ENCODE peak calls at places on chromosomes 4 and X, in nine cellular contexts. N, H, K, L, I, W, X, A and B are unnamed samples.

GRCh38 chr4:99404595-99405287 is 30.4 kb downstream of the ADH7 start:
- DNase-seq in N (no peak), H (peak; percentile 86), K (no peak), L (no peak), I (peak; percentile 70), W (peak; percentile 95), X (peak; percentile 92), A (no peak), B (no peak)

GRCh38 chrX:55709735-55710134 is 7.8 kb upstream of the RRAGB start:
- DNase-seq in N (no peak), H (peak; percentile 27), K (no peak), L (no peak), I (no peak), W (no peak), X (no peak), A (no peak), B (no peak)

GRCh38 chr4:108762559-108763225 is at the start of gene ETNPPL:
- DNase-seq in N (peak; percentile 67), H (peak; percentile 3), K (no peak), L (peak; percentile 30), I (no peak), W (no peak), X (no peak), A (no peak), B (no peak)

GRCh38 chrX:135973548-135974278 is at the start of gene MMGT1:
- DNase-seq in N (peak; percentile 91), H (peak; percentile 85), K (peak; percentile 59), L (peak; percentile 35), I (peak; percentile 68), W (peak; percentile 77), X (peak; percentile 81), A (peak; percentile 78), B (peak; percentile 87)

GRCh38 chrX:40151211-40152172 is 53.7 kb upstream of the BCOR start:
- DNase-seq in N (peak; percentile 77), H (peak; percentile 55), K (no peak), L (no peak), I (no peak), W (no peak), X (no peak), A (no peak), B (peak; percentile 25)

GRCh38 chr4:76210502-76210901 is 3.1 kb downstream of the SCARB2 start:
- DNase-seq in N (no peak), H (no peak), K (no peak), L (no peak), I (no peak), W (no peak), X (no peak), A (no peak), B (no peak)

GRCh38 chr4:95268819-95269565 is 279.8 kb downstream of the UNC5C start:
- DNase-seq in N (no peak), H (peak; percentile 77), K (no peak), L (no peak), I (no peak), W (peak; percentile 7), X (peak; percentile 40), A (peak; percentile 91), B (no peak)

GRCh38 chrX:29890646-29891200 is 324.6 kb upstream of the MAGEB2 start:
- DNase-seq in N (no peak), H (no peak), K (no peak), L (no peak), I (no peak), W (peak; percentile 16), X (no peak), A (no peak), B (no peak)

GRCh38 chr4:156779774-156780173 is 191.8 kb downstream of the PDGFC start:
- DNase-seq in N (no peak), H (peak; percentile 84), K (no peak), L (no peak), I (peak; percentile 49), W (peak; percentile 95), X (peak; percentile 77), A (no peak), B (no peak)

GRCh38 chr4:153034681-153035080 is 98.6 kb downstream of the FHDC1 start:
- DNase-seq in N (no peak), H (no peak), K (no peak), L (no peak), I (no peak), W (no peak), X (no peak), A (no peak), B (no peak)

GRCh38 chr4:110970642-110971041 is 347.8 kb upstream of the PITX2 start:
- DNase-seq in N (peak; percentile 41), H (peak; percentile 53), K (no peak), L (peak; percentile 48), I (peak; percentile 87), W (peak; percentile 45), X (peak; percentile 40), A (peak; percentile 35), B (peak; percentile 68)

GRCh38 chr4:89704651-89705395 is 132.1 kb downstream of the SNCA start:
- DNase-seq in N (no peak), H (no peak), K (no peak), L (no peak), I (no peak), W (no peak), X (no peak), A (no peak), B (no peak)

GRCh38 chr4:123102897-123103489 is 180.6 kb upstream of the NUDT6 start:
- DNase-seq in N (no peak), H (peak; percentile 54), K (no peak), L (peak; percentile 25), I (peak; percentile 37), W (peak; percentile 69), X (peak; percentile 18), A (peak; percentile 24), B (no peak)

GRCh38 chrX:149570668-149571067 is 16.6 kb downstream of the MAGEA9B start:
- DNase-seq in N (no peak), H (peak; percentile 50), K (no peak), L (no peak), I (peak; percentile 87), W (peak; percentile 86), X (peak; percentile 21), A (no peak), B (no peak)

GRCh38 chrX:132043977-132044376 is 20.9 kb downstream of the STK26 start:
- DNase-seq in N (no peak), H (no peak), K (no peak), L (no peak), I (no peak), W (no peak), X (no peak), A (no peak), B (no peak)

GRCh38 chr4:14441550-14441949 is 560.7 kb upstream of the CPEB2 start:
- DNase-seq in N (no peak), H (no peak), K (no peak), L (no peak), I (no peak), W (no peak), X (no peak), A (no peak), B (no peak)

GRCh38 chr4:2570551-2571222 is 34.2 kb downstream of the FAM193A start:
- DNase-seq in N (peak; percentile 63), H (no peak), K (no peak), L (no peak), I (no peak), W (no peak), X (no peak), A (no peak), B (no peak)

GRCh38 chrX:1592863-1593201 is 1.4 kb downstream of the AKAP17A start:
- DNase-seq in N (no peak), H (no peak), K (no peak), L (no peak), I (no peak), W (peak; percentile 21), X (no peak), A (no peak), B (peak; percentile 44)

GRCh38 chr4:87354168-87355102 is 31.8 kb upstream of the HSD17B13 start:
- DNase-seq in N (no peak), H (peak; percentile 5), K (no peak), L (no peak), I (peak; percentile 10), W (peak; percentile 42), X (peak; percentile 52), A (no peak), B (no peak)

GRCh38 chr4:113979157-113979972 is at the start of gene ARSJ:
- DNase-seq in N (peak; percentile 67), H (peak; percentile 64), K (no peak), L (no peak), I (peak; percentile 77), W (peak; percentile 88), X (peak; percentile 76), A (peak; percentile 23), B (peak; percentile 69)

GRCh38 chr4:7371122-7371941 is 63.4 kb downstream of the PSAPL1 start:
- DNase-seq in N (peak; percentile 39), H (no peak), K (no peak), L (no peak), I (no peak), W (peak; percentile 33), X (peak; percentile 62), A (no peak), B (no peak)

GRCh38 chrX:133745361-133745760 is 240.0 kb downstream of the GPC3 start:
- DNase-seq in N (no peak), H (no peak), K (no peak), L (no peak), I (no peak), W (no peak), X (no peak), A (no peak), B (no peak)

GRCh38 chr4:75344915-75345314 is 169.3 kb downstream of the RCHY1 start:
- DNase-seq in N (no peak), H (peak; percentile 59), K (no peak), L (no peak), I (peak; percentile 14), W (peak; percentile 92), X (peak; percentile 72), A (no peak), B (no peak)

GRCh38 chrX:49829016-49829415 is at the start of gene PAGE4:
- DNase-seq in N (no peak), H (peak; percentile 4), K (no peak), L (no peak), I (no peak), W (no peak), X (no peak), A (no peak), B (no peak)

GRCh38 chr4:16777726-16778125 is 120.7 kb downstream of the LDB2 start:
- DNase-seq in N (no peak), H (no peak), K (no peak), L (no peak), I (no peak), W (peak; percentile 30), X (no peak), A (no peak), B (no peak)

GRCh38 chrX:131764224-131764623 is 220.3 kb downstream of the OR13H1 start:
- DNase-seq in N (no peak), H (no peak), K (no peak), L (no peak), I (no peak), W (no peak), X (no peak), A (no peak), B (no peak)

GRCh38 chr4:84952004-84952403 is 14.5 kb downstream of the WDFY3 start:
- DNase-seq in N (no peak), H (peak; percentile 88), K (no peak), L (no peak), I (peak; percentile 50), W (peak; percentile 78), X (peak; percentile 51), A (no peak), B (no peak)

GRCh38 chr4:185640809-185641675 is 105.7 kb upstream of the PDLIM3 start:
- DNase-seq in N (no peak), H (peak; percentile 74), K (no peak), L (no peak), I (peak; percentile 76), W (peak; percentile 82), X (peak; percentile 54), A (peak; percentile 69), B (no peak)

GRCh38 chr4:156939151-156939550 is 32.4 kb downstream of the PDGFC start:
- DNase-seq in N (no peak), H (no peak), K (no peak), L (no peak), I (no peak), W (peak; percentile 39), X (no peak), A (no peak), B (no peak)

GRCh38 chrX:85493821-85494220 is 114.4 kb upstream of the POF1B start:
- DNase-seq in N (no peak), H (no peak), K (no peak), L (no peak), I (no peak), W (no peak), X (no peak), A (no peak), B (no peak)

GRCh38 chr4:90069151-90069550 is 58.0 kb upstream of the CCSER1 start:
- DNase-seq in N (no peak), H (peak; percentile 83), K (no peak), L (no peak), I (no peak), W (peak; percentile 21), X (no peak), A (no peak), B (no peak)